ENCODE peak calls at places on chromosomes 13 and 19, in five cellular contexts. P, E, S, G and A are unnamed samples.

GRCh38 chr19:44643605-44644390 is at the start of gene PVR:
- DNase-seq in P (peak), E (peak), S (peak), G (peak), A (peak)

GRCh38 chr19:31066385-31066784 is 282.9 kb downstream of the TSHZ3 start:
- DNase-seq in P (peak), E (peak), S (no peak), G (no peak), A (no peak)

GRCh38 chr19:29564574-29565005 is 38.8 kb downstream of the VSTM2B start:
- DNase-seq in P (no peak), E (no peak), S (no peak), G (no peak), A (no peak)

GRCh38 chr13:99949657-99950413 is 21.7 kb downstream of the ZIC5 start:
- DNase-seq in P (no peak), E (no peak), S (no peak), G (no peak), A (no peak)

GRCh38 chr13:110907951-110908898 is 6.6 kb downstream of the ANKRD10 start:
- DNase-seq in P (peak), E (no peak), S (no peak), G (no peak), A (peak)

GRCh38 chr13:110089100-110089499 is 217.9 kb downstream of the COL4A1 start:
- DNase-seq in P (no peak), E (no peak), S (no peak), G (no peak), A (no peak)

GRCh38 chr19:58379276-58379675 is 1.6 kb downstream of the ZNF837 start:
- DNase-seq in P (no peak), E (no peak), S (no peak), G (peak), A (no peak)

GRCh38 chr19:51511353-51511752 is 9.8 kb upstream of the SIGLEC12 start:
- DNase-seq in P (no peak), E (peak), S (no peak), G (no peak), A (no peak)

GRCh38 chr19:5081441-5082161 is 112.7 kb downstream of the KDM4B start:
- DNase-seq in P (no peak), E (no peak), S (no peak), G (no peak), A (no peak)

GRCh38 chr13:33349996-33350826 is 64.7 kb upstream of the STARD13 start:
- DNase-seq in P (peak), E (peak), S (no peak), G (peak), A (peak)

GRCh38 chr13:95233026-95233635 is 68.1 kb downstream of the ABCC4 start:
- DNase-seq in P (peak), E (peak), S (no peak), G (no peak), A (no peak)

GRCh38 chr19:55078996-55079395 is 3.3 kb downstream of the EPS8L1 start:
- DNase-seq in P (no peak), E (no peak), S (no peak), G (no peak), A (no peak)

GRCh38 chr13:106104281-106104901 is 431.1 kb downstream of the EFNB2 start:
- DNase-seq in P (peak), E (peak), S (no peak), G (no peak), A (peak)

DNA sequence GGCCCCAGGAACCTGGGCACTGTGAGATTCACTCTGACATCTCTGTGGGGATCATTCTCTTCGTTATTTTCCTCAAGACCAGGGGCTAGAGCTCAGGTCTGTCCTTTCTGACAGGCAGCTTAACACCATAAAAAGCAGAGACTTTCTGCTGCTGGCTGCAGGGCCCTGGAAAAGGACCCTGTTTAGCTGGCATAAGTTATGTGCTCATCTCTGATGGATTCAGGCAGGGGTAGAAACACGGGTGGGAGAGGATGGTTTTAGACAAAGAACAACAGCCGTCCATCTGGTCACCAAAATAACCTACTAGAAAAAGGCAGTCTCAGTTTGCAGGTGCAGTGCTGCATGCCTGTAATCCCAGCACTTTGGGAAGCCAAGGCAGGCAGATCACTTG is 2.3 kb upstream of the GPI start:
- DNase-seq in P (no peak), E (no peak), S (no peak), G (no peak), A (no peak)
- H3K4me3 ChIP-seq in P (no peak), E (no peak), S (no peak), G (no peak), A (no peak)

GRCh38 chr19:12155324-12155723 is 1.2 kb downstream of the ZNF625 start:
- DNase-seq in P (no peak), E (no peak), S (no peak), G (no peak), A (peak)

GRCh38 chr19:12159773-12160414 is 3.0 kb upstream of the ZNF136 start:
- DNase-seq in P (no peak), E (no peak), S (no peak), G (no peak), A (no peak)

DNA sequence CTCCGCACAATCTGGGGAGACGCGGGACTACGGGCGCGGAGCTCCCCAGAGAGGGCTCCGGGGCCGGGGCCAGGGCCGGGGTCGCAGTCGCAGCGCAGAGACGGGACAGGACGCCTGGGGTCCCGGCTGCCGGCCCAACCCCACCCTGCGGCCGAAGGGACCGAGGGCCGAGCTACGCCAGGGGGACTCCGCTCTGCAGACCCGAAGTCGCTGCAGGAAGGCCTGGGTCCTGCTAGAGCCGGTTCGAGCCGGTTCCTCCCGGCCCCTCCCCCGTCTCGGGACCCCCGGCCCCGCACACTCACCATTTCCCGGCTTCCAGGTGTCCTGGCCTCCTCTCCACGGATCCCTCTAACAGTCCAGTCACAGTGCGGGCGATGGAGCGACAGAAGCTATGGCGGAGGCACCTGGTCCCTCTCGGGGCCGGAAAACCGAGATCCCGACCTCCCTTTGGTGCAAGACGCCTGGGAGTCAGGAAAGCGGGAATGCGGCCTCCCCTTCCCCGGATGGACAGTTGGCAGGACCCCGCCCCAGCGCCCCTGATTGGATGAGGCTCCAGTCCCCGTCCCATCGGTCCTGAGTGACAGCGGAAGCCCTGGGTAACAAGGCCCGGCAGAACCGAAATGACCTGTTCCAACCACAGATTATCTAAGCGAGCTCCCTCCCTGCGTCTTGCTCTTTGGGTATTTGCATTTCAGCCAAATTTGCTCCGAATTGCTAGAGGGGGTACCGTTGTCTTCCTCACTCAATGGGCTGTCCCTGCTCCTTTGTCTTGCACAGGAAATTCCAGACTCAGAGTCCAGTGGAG is at the start of gene ZNF625:
- DNase-seq in P (peak), E (peak), S (no peak), G (peak), A (peak)
- TF ChIP-seq CTCF in P (no peak), E (no peak), S (no peak), G (no peak), A (no peak)

GRCh38 chr19:40280608-40281221 is 4.4 kb downstream of the AKT2 start:
- DNase-seq in P (no peak), E (no peak), S (no peak), G (no peak), A (no peak)
- H3K4me3 ChIP-seq in P (no peak), E (no peak), S (no peak), G (no peak), A (no peak)

GRCh38 chr19:12938054-12938535 is 314 bp upstream of the CALR start:
- DNase-seq in P (peak), E (peak), S (peak), G (peak), A (peak)
- TF ChIP-seq CTCF in P (no peak), E (no peak), S (no peak), G (no peak), A (no peak)

GRCh38 chr13:49308977-49309408 is 61.3 kb downstream of the CDADC1 start:
- DNase-seq in P (no peak), E (peak), S (no peak), G (no peak), A (peak)
- H3K4me3 ChIP-seq in P (no peak), E (no peak), S (no peak), G (no peak), A (no peak)

DNA sequence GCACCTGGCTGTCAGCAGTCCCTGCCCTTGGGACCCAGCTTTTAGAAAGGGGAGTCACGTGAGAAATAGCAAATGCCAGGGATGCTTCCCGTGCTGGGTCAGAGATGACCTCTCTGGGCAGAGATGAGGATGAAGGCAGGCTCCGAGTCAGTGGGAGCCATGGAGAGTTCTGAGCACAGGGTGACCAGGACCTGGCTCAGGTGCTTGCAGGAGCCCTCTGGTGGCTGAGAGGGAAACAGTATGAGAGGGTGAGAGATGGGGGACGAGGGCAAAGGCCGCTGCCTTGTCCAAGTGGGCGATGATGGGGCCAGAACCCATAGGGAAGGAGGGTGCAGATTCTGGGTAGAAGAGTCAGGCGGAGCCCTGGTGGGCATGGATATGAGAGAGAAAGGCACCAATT is 15.8 kb downstream of the TMED1 start:
- DNase-seq in P (no peak), E (no peak), S (no peak), G (no peak), A (no peak)
- TF ChIP-seq CTCF in P (peak), E (peak), S (no peak), G (no peak), A (peak)

DNA sequence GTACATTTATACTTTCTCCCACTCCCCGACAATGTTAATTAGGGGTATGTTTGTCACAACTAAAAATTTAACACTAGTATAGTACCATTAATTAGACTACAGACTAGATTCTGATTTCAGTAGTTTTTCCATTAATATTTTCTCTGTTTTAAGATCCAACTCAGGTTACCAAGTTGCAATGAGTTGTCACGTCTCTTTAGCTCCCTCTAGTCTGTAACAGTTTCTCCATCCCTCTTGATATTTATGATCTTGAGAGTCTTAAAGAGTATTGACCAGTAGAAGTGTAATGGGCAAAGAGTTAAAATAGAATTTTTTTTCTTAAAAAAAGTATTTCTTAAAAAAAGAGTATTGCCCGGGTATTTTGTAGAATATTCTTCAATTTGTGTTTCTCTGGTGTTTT is 598.1 kb downstream of the TBC1D4 start:
- DNase-seq in P (no peak), E (peak), S (no peak), G (no peak), A (peak)
- H3K4me3 ChIP-seq in P (no peak), E (no peak), S (no peak), G (no peak), A (no peak)